ENCODE peak calls at places on chromosome 15, in five cellular contexts. I is upper lobe of right lung, G is breast epithelium, Y is spleen, C is left ventricle myocardium inferior. U is an unnamed sample. For H3K27me3, the result is how much of the 10 kb centered on the place peaks cover.

GRCh38 chr15:81419304-81419943 is 45.4 kb upstream of the TMC3 start:
- DNase-seq in G (no peak), Y (no peak), I (no peak), C (no peak), U (no peak)

GRCh38 chr15:71106802-71107500 is 8.3 kb upstream of the THSD4 start:
- DNase-seq in I (no peak), C (no peak), G (no peak), Y (no peak), U (no peak)

GRCh38 chr15:91302588-91303439 is 202.8 kb downstream of the SV2B start:
- DNase-seq in G (no peak), C (no peak), Y (no peak), I (no peak), U (peak)

GRCh38 chr15:31271706-31272557 is 54.7 kb upstream of the KLF13 start:
- DNase-seq in C (no peak), G (peak), Y (no peak), I (no peak), U (no peak)

GRCh38 chr15:58410353-58410752 is 21.4 kb upstream of the LIPC start:
- DNase-seq in I (no peak), C (no peak), Y (no peak), G (no peak), U (no peak)

GRCh38 chr15:90062023-90062728 is 40.1 kb downstream of the IDH2 start:
- DNase-seq in C (peak), I (peak), G (peak), Y (no peak), U (no peak)

GRCh38 chr15:48981941-48982340 is 18.2 kb upstream of the SHC4 start:
- DNase-seq in Y (no peak), I (no peak), C (no peak), G (no peak), U (no peak)

GRCh38 chr15:78840661-78841060 is 29.4 kb upstream of the ADAMTS7 start:
- DNase-seq in Y (peak), I (peak), C (no peak), G (no peak), U (peak)

GRCh38 chr15:77060560-77060959 is 10.3 kb downstream of the TSPAN3 start:
- DNase-seq in I (no peak), G (no peak), Y (no peak), C (no peak), U (no peak)

GRCh38 chr15:42355291-42355690 is 4.0 kb upstream of the CAPN3 start:
- DNase-seq in Y (no peak), I (no peak), C (no peak), G (no peak), U (no peak)

DNA sequence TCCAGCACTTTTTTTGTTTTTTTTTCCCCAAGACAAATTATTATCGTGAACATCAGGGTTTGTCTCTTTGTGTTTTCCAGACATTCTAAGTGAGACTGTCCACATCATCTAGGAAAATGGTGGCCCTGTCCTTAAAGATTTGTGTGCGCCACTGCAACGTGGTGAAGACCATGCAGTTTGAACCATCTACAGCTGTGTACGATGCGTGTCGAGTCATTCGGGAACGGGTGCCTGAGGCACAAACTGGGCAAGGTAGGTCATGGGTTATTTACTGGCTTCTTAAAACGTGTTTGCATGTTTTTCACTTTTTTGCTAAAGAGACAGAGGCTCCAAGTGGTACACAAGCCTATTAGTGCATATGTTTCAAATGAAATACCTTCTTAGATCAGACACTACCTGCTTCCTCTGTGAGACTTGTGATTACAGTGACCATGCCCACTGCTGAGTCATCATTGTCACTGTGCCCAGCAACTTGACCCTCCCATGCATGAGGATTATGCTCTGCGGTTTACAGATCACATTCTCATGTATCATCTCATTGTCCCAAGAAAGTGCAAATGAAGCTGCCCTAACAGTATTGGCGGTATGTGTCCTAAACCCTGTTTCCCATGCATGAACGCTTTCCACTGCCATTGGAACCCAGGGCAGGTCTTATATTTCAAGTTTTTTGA is 395.2 kb upstream of the TPM1 start:
- DNase-seq in G (no peak), Y (no peak), I (no peak), C (no peak), U (peak)
- TF ChIP-seq CTCF in G (no peak), Y (no peak), I (no peak), C (no peak), U (no peak)

GRCh38 chr15:63347074-63347859 is 34.4 kb downstream of the CA12 start:
- DNase-seq in I (no peak), C (no peak), G (no peak), Y (no peak), U (no peak)

GRCh38 chr15:63348392-63348791 is 33.3 kb downstream of the CA12 start:
- DNase-seq in G (peak), Y (peak), I (peak), C (peak), U (no peak)

GRCh38 chr15:63344737-63345390 is 36.8 kb downstream of the CA12 start:
- DNase-seq in G (no peak), I (no peak), C (no peak), Y (no peak), U (no peak)

GRCh38 chr15:63341898-63342297 is 39.7 kb downstream of the CA12 start:
- DNase-seq in I (no peak), G (no peak), Y (no peak), C (no peak), U (no peak)

DNA sequence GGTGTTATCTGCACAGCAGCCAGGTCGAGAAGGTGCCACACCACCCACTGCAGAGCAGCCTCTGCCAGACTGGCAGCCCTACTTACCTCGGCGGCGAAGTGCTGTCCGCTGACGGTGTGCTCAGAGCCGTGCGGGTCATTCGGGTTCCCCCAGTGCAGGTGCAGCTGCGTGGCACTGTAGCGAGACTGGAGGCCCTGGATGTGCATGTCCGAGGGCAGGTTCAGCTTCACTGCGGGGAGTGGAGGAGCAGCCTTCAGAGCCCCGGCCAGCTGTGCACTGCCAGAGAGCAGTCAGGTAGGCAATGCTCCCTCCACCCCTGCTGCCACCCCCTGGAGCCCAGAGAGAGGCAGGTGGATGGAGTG is 36.3 kb downstream of the CA12 start:
- DNase-seq in I (no peak), C (no peak), G (no peak), Y (no peak), U (no peak)
- H3K27me3 ChIP-seq in I (under half), C (under half), G (under half), Y (under half), U (under half)

DNA sequence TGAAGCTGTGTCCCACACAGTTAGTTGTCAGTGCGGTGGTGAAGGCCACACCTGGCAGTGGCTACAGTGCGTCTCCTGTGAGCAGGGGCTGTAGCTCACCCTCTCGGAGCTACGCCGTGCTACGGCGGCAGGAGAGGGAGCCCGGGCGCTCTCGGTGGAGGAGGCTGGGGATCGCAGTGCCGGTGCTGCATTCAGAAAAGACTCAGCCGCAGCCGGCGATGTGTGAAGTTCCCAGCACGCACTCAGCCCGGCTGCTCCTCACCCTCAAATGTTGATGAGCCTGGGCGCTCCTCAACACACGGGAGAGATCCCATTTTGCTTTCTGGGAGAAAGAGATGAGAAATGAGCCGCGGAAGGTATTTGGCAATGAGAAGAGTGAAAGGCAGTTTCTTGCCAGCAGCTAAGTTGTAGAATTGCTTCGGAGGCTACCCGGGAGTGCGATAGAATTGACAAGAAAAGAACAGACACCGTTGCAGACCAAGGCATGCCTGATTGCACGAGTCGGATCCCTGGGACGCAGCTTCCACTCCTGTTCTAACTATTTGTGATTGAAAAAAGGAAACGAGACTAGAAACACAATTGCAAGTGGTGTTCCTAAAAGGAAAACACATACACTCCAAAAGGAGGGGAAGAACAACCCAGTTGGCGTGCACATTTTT is at the start of gene UNC13C:
- DNase-seq in I (peak), C (peak), Y (no peak), G (peak), U (no peak)
- H3K4me3 ChIP-seq in I (peak), C (peak), Y (no peak), G (peak), U (peak)

GRCh38 chr15:25671132-25671531 is 192.0 kb downstream of the ATP10A start:
- DNase-seq in Y (no peak), I (no peak), G (no peak), C (no peak), U (no peak)

GRCh38 chr15:25667829-25668228 is 195.3 kb downstream of the ATP10A start:
- DNase-seq in C (no peak), Y (no peak), I (no peak), G (no peak), U (no peak)

GRCh38 chr15:25670025-25670554 is 193.0 kb downstream of the ATP10A start:
- DNase-seq in Y (no peak), G (no peak), C (peak), I (peak), U (no peak)

GRCh38 chr15:25668901-25669300 is 194.2 kb downstream of the ATP10A start:
- DNase-seq in Y (no peak), G (no peak), I (no peak), C (no peak), U (no peak)

DNA sequence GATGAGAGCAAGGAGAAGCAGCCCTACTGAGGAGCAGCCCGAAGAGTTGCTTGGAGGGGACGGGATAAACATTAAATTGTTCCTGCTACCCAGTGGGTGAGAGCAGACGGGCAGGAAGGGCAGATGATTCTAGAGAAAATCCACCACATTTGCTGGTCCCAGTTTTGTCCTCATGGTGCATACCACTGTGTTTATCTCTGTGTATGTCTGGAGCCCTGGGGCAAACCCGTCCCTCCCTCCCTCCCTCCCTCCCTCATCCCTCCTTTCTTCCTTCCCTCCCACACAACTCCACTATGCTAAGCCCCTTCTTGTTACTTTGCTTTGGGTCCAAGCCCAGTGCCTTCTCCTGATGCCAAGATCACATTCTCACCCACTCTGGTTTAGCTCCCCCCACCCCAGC is 194.9 kb downstream of the ATP10A start:
- DNase-seq in C (no peak), G (no peak), Y (no peak), I (no peak), U (no peak)
- TF ChIP-seq CTCF in C (no peak), G (no peak), Y (no peak), I (no peak), U (no peak)

DNA sequence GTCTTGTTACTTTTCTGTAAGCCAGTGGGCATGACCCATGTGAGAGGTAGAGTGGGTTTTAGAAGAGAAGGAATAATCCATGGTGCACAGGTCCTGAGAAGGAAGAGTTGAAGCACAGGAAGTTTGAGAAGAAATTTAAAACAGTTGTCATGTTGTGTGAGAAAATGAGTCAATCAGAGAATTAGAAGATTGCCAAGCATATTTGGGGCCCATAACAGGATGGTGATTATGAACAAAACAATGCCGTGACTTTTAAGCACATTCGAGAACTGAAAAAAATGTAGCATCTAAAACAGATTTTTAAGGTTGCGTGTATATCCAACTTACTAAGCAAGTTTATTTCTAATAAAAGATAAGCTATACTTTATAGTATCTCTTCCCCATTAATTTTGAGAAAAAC is 198.7 kb downstream of the RORA start:
- DNase-seq in Y (no peak), G (no peak), I (no peak), C (no peak), U (no peak)
- H3K27me3 ChIP-seq in Y (under half), G (under half), I (under half), C (under half), U (under half)

GRCh38 chr15:33068531-33068990 is 126.0 kb downstream of the FMN1 start:
- DNase-seq in Y (no peak), G (peak), C (peak), I (peak), U (peak)
- H3K4me3 ChIP-seq in Y (no peak), G (no peak), C (no peak), I (peak), U (no peak)

U was measured in kidney epithelial cell.